ENCODE peak calls at places on chromosome 19, in six cellular contexts. F is K562, S is endothelial cell of umbilical vein, N is HCT116, L is GM12878, H is SK-N-SH. U is an unnamed sample.

GRCh38 chr19:53879145-53880037 is 2.6 kb upstream of the PRKCG start:
- DNase-seq in F (peak; percentile 89), S (peak; percentile 91), N (no peak), L (no peak), H (peak; percentile 98), U (no peak)

GRCh38 chr19:4061683-4062575 is 4.8 kb downstream of the ZBTB7A start:
- DNase-seq in F (no peak), S (no peak), N (no peak), L (no peak), H (no peak), U (no peak)

GRCh38 chr19:17332677-17333581 is 1.7 kb downstream of the ANO8 start:
- DNase-seq in F (peak; percentile 97), S (peak; percentile 45), N (peak; percentile 96), L (peak; percentile 40), H (peak; percentile 86), U (no peak)

GRCh38 chr19:1917926-1918325 is 12.7 kb downstream of the ADAT3 start:
- DNase-seq in F (no peak), S (no peak), N (no peak), L (no peak), H (no peak), U (no peak)

GRCh38 chr19:9205506-9206113 is 13.8 kb downstream of the OR7D4 start:
- DNase-seq in F (peak; percentile 74), S (peak; percentile 58), N (peak; percentile 34), L (no peak), H (peak; percentile 55), U (no peak)

GRCh38 chr19:38250821-38251563 is 5.2 kb downstream of the PPP1R14A start:
- DNase-seq in F (no peak), S (no peak), N (no peak), L (no peak), H (no peak), U (no peak)

GRCh38 chr19:48645652-48646191 is at the start of gene CA11:
- DNase-seq in F (no peak), S (no peak), N (no peak), L (no peak), H (no peak), U (no peak)

GRCh38 chr19:56477429-56478338 is 539 bp upstream of the ZNF667 start:
- DNase-seq in F (peak; percentile 14), S (peak; percentile 82), N (no peak), L (no peak), H (peak; percentile 98), U (peak; percentile 45)

GRCh38 chr19:23437901-23438300 is 42.6 kb upstream of the ZNF91 start:
- DNase-seq in F (no peak), S (no peak), N (no peak), L (no peak), H (no peak), U (no peak)

GRCh38 chr19:1503089-1503924 is 9.5 kb downstream of the ADAMTSL5 start:
- DNase-seq in F (peak; percentile 87), S (no peak), N (no peak), L (no peak), H (peak; percentile 82), U (no peak)

GRCh38 chr19:27844261-27844660 is 1368.7 kb downstream of the UQCRFS1 start:
- DNase-seq in F (no peak), S (no peak), N (no peak), L (no peak), H (no peak), U (no peak)

GRCh38 chr19:41194157-41194552 is 1.1 kb downstream of the CYP2S1 start:
- DNase-seq in F (no peak), S (no peak), N (no peak), L (no peak), H (no peak), U (no peak)

GRCh38 chr19:14150770-14151661 is 14.6 kb upstream of the ASF1B start:
- DNase-seq in F (no peak), S (no peak), N (no peak), L (no peak), H (peak; percentile 37), U (no peak)

GRCh38 chr19:49533551-49534488 is 6.0 kb downstream of the RCN3 start:
- DNase-seq in F (peak; percentile 86), S (peak; percentile 85), N (no peak), L (peak; percentile 19), H (peak; percentile 93), U (no peak)

GRCh38 chr19:3494051-3494450 is 6.4 kb downstream of the DOHH start:
- DNase-seq in F (peak; percentile 32), S (no peak), N (no peak), L (no peak), H (peak; percentile 87), U (no peak)

GRCh38 chr19:42271045-42271419 is 2.0 kb downstream of the CIC start:
- DNase-seq in F (no peak), S (no peak), N (no peak), L (no peak), H (no peak), U (no peak)

GRCh38 chr19:49887037-49887652 is 9.5 kb downstream of the IL4I1 start:
- DNase-seq in F (no peak), S (no peak), N (no peak), L (no peak), H (no peak), U (no peak)

GRCh38 chr19:32222594-32222993 is 122.8 kb upstream of the ZNF507 start:
- DNase-seq in F (no peak), S (no peak), N (no peak), L (no peak), H (no peak), U (no peak)

GRCh38 chr19:21891086-21891485 is 55.1 kb upstream of the ZNF43 start:
- DNase-seq in F (no peak), S (no peak), N (no peak), L (no peak), H (no peak), U (no peak)

GRCh38 chr19:55579766-55580621 is 654 bp downstream of the ZNF579 start:
- DNase-seq in F (peak; percentile 50), S (peak; percentile 5), N (no peak), L (no peak), H (peak; percentile 77), U (no peak)

GRCh38 chr19:52603558-52604207 is 33.6 kb downstream of the ZNF701 start:
- DNase-seq in F (no peak), S (no peak), N (no peak), L (no peak), H (no peak), U (no peak)

GRCh38 chr19:54305141-54305540 is 7.8 kb downstream of the LILRA5 start:
- DNase-seq in F (no peak), S (no peak), N (no peak), L (no peak), H (no peak), U (no peak)

GRCh38 chr19:15631817-15632216 is 8.9 kb upstream of the CYP4F3 start:
- DNase-seq in F (peak; percentile 62), S (no peak), N (no peak), L (peak; percentile 3), H (peak; percentile 47), U (no peak)

GRCh38 chr19:51980116-51980736 is 6.4 kb downstream of the ZNF350 start:
- DNase-seq in F (no peak), S (no peak), N (no peak), L (no peak), H (no peak), U (no peak)

GRCh38 chr19:9566729-9567128 is 17.6 kb downstream of the ZNF121 start:
- DNase-seq in F (no peak), S (no peak), N (no peak), L (no peak), H (no peak), U (no peak)

GRCh38 chr19:51025401-51025800 is 1.0 kb downstream of the KLK11 start:
- DNase-seq in F (no peak), S (no peak), N (no peak), L (no peak), H (peak; percentile 10), U (no peak)

GRCh38 chr19:17909017-17909732 is 23.6 kb upstream of the CCDC124 start:
- DNase-seq in F (no peak), S (no peak), N (no peak), L (no peak), H (no peak), U (no peak)

GRCh38 chr19:29952646-29953045 is 10.6 kb downstream of the URI1 start:
- DNase-seq in F (no peak), S (no peak), N (no peak), L (no peak), H (no peak), U (no peak)

GRCh38 chr19:33481863-33482262 is 39.7 kb downstream of the PEPD start:
- DNase-seq in F (no peak), S (no peak), N (no peak), L (no peak), H (no peak), U (no peak)
- TF ChIP-seq POLR2AphosphoS5 in F (no peak), S (no peak), N (no peak), L (no peak), H (no peak), U (no peak)

GRCh38 chr19:13063461-13064091 is 39.1 kb downstream of the LYL1 start:
- DNase-seq in F (no peak), S (no peak), N (no peak), L (no peak), H (no peak), U (no peak)
- H3K9ac ChIP-seq in F (peak overlapping the region; percentile 30), S (no peak overlapping the region), N (no peak overlapping the region), L (no peak overlapping the region), H (peak overlapping the region; percentile 3), U (peak overlapping the region; percentile 5)

GRCh38 chr19:19004144-19004543 is 29.2 kb downstream of the SUGP2 start:
- DNase-seq in F (no peak), S (no peak), N (no peak), L (no peak), H (no peak), U (no peak)
- TF ChIP-seq POLR2AphosphoS5 in F (no peak), S (no peak), N (no peak), L (no peak), H (no peak), U (no peak)

DNA sequence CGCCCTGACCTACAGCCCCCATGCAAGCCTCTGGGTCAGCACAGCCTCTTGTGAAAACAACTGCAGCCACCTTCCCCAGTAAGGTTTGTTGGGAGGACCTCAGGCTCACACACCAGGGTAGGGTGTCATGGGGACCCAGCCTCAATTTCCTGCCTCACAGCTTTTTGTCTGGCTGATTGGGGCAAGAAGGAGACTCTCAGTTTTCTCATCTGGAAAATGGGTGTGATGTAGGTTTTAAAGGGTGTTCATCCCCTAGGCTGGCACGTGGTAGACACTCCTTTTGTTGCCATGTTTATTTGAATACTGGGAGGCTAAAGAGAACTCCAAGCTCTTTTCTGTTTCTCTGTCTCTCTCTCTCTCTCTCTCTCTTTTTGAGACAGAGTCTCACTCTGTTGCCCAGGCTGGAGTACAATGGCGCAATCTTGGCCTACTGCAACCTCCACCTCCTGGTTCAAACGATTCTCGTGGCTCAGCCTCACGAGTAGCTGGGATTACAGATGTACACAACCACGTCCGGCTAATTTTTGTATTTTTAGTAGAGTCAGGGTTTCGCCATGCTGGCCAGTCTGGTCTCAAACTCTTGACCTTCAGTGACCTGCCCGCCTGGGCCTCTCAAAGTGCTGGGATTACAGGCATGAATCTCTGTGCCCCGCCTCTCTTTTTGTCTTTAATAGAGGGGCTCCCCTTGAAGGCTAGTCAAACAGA is 18.2 kb upstream of the PLAUR start:
- DNase-seq in F (no peak), S (no peak), N (no peak), L (no peak), H (no peak), U (no peak)
- H3K9ac ChIP-seq in F (no peak overlapping the region), S (no peak overlapping the region), N (no peak overlapping the region), L (no peak overlapping the region), H (no peak overlapping the region), U (no peak overlapping the region)

U was measured in SK-N-MC.